ENCODE peak calls at places on chromosomes 12 and 14, in four cellular contexts. H is transverse colon, Y is neural progenitor cell, O is stomach. Z is an unnamed sample.

GRCh38 chr12:124399622-124400021 is 104.7 kb downstream of the RFLNA start:
- DNase-seq in H (peak), Y (peak), O (no peak), Z (peak)

GRCh38 chr12:59040043-59040442 is 119.7 kb upstream of the LRIG3 start:
- DNase-seq in H (no peak), Y (no peak), O (no peak), Z (no peak)

GRCh38 chr12:123533672-123534643 is at the start of gene RILPL1:
- DNase-seq in H (peak), Y (peak), O (peak), Z (peak)

GRCh38 chr12:127893875-127894635 is 372.9 kb upstream of the TMEM132C start:
- DNase-seq in H (no peak), Y (peak), O (no peak), Z (no peak)

GRCh38 chr14:93012516-93013367 is 89.8 kb downstream of the CHGA start:
- DNase-seq in H (no peak), Y (no peak), O (no peak), Z (no peak)

GRCh38 chr14:65281991-65282908 is 130.3 kb upstream of the FUT8 start:
- DNase-seq in H (no peak), Y (peak), O (no peak), Z (no peak)

GRCh38 chr12:75170786-75171185 is 38.9 kb downstream of the KCNC2 start:
- DNase-seq in H (no peak), Y (no peak), O (no peak), Z (no peak)

GRCh38 chr12:133215724-133216123 is 20.0 kb downstream of the ANHX start:
- DNase-seq in H (no peak), Y (no peak), O (no peak), Z (no peak)

GRCh38 chr12:32666510-32666909 is 12.6 kb upstream of the DNM1L start:
- DNase-seq in H (no peak), Y (no peak), O (no peak), Z (no peak)

GRCh38 chr14:73634333-73634833 is 10.4 kb upstream of the DNAL1 start:
- DNase-seq in H (peak), Y (peak), O (peak), Z (peak)

GRCh38 chr14:21933681-21934080 is 260.1 kb upstream of the OR4E1 start:
- DNase-seq in H (no peak), Y (no peak), O (no peak), Z (no peak)
- TF ChIP-seq CTCF in H (peak), Y (peak), O (no peak), Z (no peak)

GRCh38 chr12:50620050-50620974 is 115.5 kb downstream of the DIP2B start:
- DNase-seq in H (no peak), Y (peak), O (no peak), Z (no peak)
- H3K27ac ChIP-seq in H (peak), Y (peak), O (peak), Z (no peak)

GRCh38 chr12:112357214-112357613 is 25.0 kb downstream of the HECTD4 start:
- DNase-seq in H (no peak), Y (no peak), O (no peak), Z (no peak)

GRCh38 chr12:112354399-112354798 is 27.8 kb downstream of the HECTD4 start:
- DNase-seq in H (no peak), Y (no peak), O (no peak), Z (no peak)

GRCh38 chr12:112352921-112353320 is 29.3 kb downstream of the HECTD4 start:
- DNase-seq in H (no peak), Y (no peak), O (no peak), Z (no peak)

GRCh38 chr12:112350593-112351592 is 31.3 kb downstream of the HECTD4 start:
- DNase-seq in H (no peak), Y (no peak), O (no peak), Z (no peak)

GRCh38 chr12:112353389-112353788 is 28.8 kb downstream of the HECTD4 start:
- DNase-seq in H (no peak), Y (no peak), O (no peak), Z (no peak)
- H3K4me3 ChIP-seq in H (no peak), Y (no peak), O (no peak), Z (no peak)

GRCh38 chr12:109925185-109925835 is 25.2 kb downstream of the TCHP start:
- DNase-seq in H (no peak), Y (peak), O (no peak), Z (no peak)

GRCh38 chr12:109928058-109928656 is 28.1 kb downstream of the TCHP start:
- DNase-seq in H (no peak), Y (no peak), O (no peak), Z (no peak)

GRCh38 chr12:109930028-109930800 is 30.1 kb downstream of the TCHP start:
- DNase-seq in H (no peak), Y (no peak), O (no peak), Z (no peak)

GRCh38 chr12:109926488-109927210 is 26.6 kb downstream of the TCHP start:
- DNase-seq in H (no peak), Y (no peak), O (no peak), Z (no peak)

GRCh38 chr12:109927622-109928021 is 27.5 kb downstream of the TCHP start:
- DNase-seq in H (peak), Y (peak), O (peak), Z (peak)
- TF ChIP-seq CTCF in H (peak), Y (peak), O (peak), Z (peak)

DNA sequence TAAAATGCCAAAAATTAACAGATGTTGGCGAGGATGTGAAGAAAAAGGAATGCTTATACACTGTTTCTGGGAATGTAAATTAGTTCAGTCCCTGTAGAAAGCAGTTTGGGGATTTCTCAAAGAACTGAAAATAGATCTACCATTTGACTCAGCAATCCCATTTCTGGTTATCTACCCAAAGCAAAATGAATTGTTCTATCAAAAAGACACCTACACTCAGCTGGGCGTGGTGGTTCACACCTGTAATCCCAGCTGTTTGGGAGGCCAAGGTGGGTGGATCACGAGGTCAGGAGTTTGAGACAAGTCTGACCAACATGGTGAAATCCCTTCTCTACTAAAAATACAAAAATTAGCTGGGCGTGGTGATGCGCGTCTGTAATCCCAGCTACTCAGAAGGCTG is 279.3 kb upstream of the PDE3A start:
- DNase-seq in H (no peak), Y (no peak), O (no peak), Z (no peak)
- H3K27ac ChIP-seq in H (no peak), Y (no peak), O (no peak), Z (no peak)

DNA sequence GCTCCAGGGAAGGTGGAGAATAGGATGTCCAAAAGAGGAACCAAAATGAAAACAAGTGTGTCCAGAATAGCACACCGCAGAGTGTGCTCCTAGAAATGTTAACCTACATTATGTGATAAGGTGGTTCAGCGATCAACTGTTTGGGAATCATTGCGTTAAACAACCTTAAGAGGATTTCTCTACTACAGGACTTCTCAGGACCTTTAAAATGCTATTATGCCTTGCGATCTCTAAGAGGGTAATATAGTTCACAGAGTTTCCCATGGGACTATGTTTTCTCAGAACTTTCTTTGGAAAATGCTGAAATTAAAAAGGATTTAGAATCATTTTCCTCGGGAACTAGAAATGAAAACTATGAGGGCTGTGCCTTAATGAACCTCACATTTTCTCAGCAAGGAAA is 1.8 kb downstream of the GLT8D2 start:
- DNase-seq in H (no peak), Y (no peak), O (no peak), Z (no peak)
- H3K4me3 ChIP-seq in H (no peak), Y (no peak), O (no peak), Z (no peak)

DNA sequence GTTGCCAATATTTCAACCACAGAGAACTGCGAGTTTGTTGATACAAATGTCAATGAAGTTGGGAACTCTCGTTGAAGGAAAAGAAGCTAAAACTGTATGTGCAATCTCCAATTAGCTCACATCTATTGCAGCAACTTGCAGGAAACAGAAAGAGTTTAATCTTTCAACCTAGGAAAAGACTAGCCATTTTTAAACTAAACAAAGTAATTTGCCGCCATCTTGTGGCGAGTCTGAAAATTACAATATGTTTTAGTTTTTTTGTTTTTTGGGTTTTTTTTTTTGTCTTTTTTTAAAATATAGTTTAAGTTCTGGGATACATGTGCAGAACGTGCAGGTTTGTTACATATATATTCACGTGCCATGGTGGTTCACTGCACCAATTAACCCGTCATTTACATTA is 131.2 kb upstream of the FOXG1 start:
- DNase-seq in H (no peak), Y (peak), O (no peak), Z (no peak)
- TF ChIP-seq CTCF in H (peak), Y (peak), O (no peak), Z (no peak)

GRCh38 chr14:95250936-95251335 is 68.8 kb downstream of the CLMN start:
- DNase-seq in H (no peak), Y (no peak), O (peak), Z (no peak)
- H3K27ac ChIP-seq in H (no peak), Y (no peak), O (no peak), Z (no peak)